ENCODE peak calls at places on chromosomes 16 and 17, in nine cellular contexts. One of them, this sample, is unnamed.

GRCh38 chr16:79784007-79784406 is 183.5 kb upstream of the MAF start:
- DNase-seq in mesenchymal stem cell: peak
- DNase-seq in Calu3: no peak
- DNase-seq in HCEC 1CT: no peak
- DNase-seq in activated CD8-positive, alpha-beta memory T cell treated with anti-CD3 and anti-CD28 coated beads, Interleukin-2, amount 50 U/mL, for 48 hours: no peak
- DNase-seq in HuH-7.5: no peak
- DNase-seq in H4: peak
- DNase-seq in fibroblast of mammary gland: no peak
- DNase-seq in NCI-H1105: no peak
- DNase-seq in this sample: no peak

GRCh38 chr17:31392002-31392855 is 754 bp downstream of the RAB11FIP4 start:
- DNase-seq in mesenchymal stem cell: no peak
- DNase-seq in H4: no peak
- DNase-seq in HCEC 1CT: no peak
- DNase-seq in Calu3: no peak
- DNase-seq in activated CD8-positive, alpha-beta memory T cell treated with anti-CD3 and anti-CD28 coated beads, Interleukin-2, amount 50 U/mL, for 48 hours: peak
- DNase-seq in HuH-7.5: no peak
- DNase-seq in fibroblast of mammary gland: no peak
- DNase-seq in NCI-H1105: no peak
- DNase-seq in this sample: no peak

GRCh38 chr17:73291260-73291801 is 20.5 kb downstream of the CDC42EP4 start:
- DNase-seq in H4: peak
- DNase-seq in fibroblast of mammary gland: peak
- DNase-seq in HuH-7.5: no peak
- DNase-seq in NCI-H1105: no peak
- DNase-seq in Calu3: peak
- DNase-seq in HCEC 1CT: peak
- DNase-seq in activated CD8-positive, alpha-beta memory T cell treated with anti-CD3 and anti-CD28 coated beads, Interleukin-2, amount 50 U/mL, for 48 hours: no peak
- DNase-seq in mesenchymal stem cell: peak
- DNase-seq in this sample: no peak

GRCh38 chr16:88917915-88918627 is 51.6 kb upstream of the PABPN1L start:
- DNase-seq in HCEC 1CT: no peak
- DNase-seq in fibroblast of mammary gland: no peak
- DNase-seq in Calu3: no peak
- DNase-seq in mesenchymal stem cell: no peak
- DNase-seq in NCI-H1105: no peak
- DNase-seq in HuH-7.5: no peak
- DNase-seq in activated CD8-positive, alpha-beta memory T cell treated with anti-CD3 and anti-CD28 coated beads, Interleukin-2, amount 50 U/mL, for 48 hours: no peak
- DNase-seq in H4: no peak
- DNase-seq in this sample: no peak

GRCh38 chr17:75877752-75878173 is 618 bp downstream of the TRIM47 start:
- DNase-seq in fibroblast of mammary gland: peak
- DNase-seq in mesenchymal stem cell: peak
- DNase-seq in HuH-7.5: peak
- DNase-seq in Calu3: peak
- DNase-seq in NCI-H1105: peak
- DNase-seq in H4: peak
- DNase-seq in activated CD8-positive, alpha-beta memory T cell treated with anti-CD3 and anti-CD28 coated beads, Interleukin-2, amount 50 U/mL, for 48 hours: peak
- DNase-seq in HCEC 1CT: peak
- DNase-seq in this sample: peak

GRCh38 chr16:58016841-58017446 is 8.6 kb upstream of the MMP15 start:
- DNase-seq in activated CD8-positive, alpha-beta memory T cell treated with anti-CD3 and anti-CD28 coated beads, Interleukin-2, amount 50 U/mL, for 48 hours: no peak
- DNase-seq in H4: no peak
- DNase-seq in HCEC 1CT: no peak
- DNase-seq in NCI-H1105: no peak
- DNase-seq in fibroblast of mammary gland: no peak
- DNase-seq in mesenchymal stem cell: no peak
- DNase-seq in Calu3: no peak
- DNase-seq in HuH-7.5: no peak
- DNase-seq in this sample: no peak

GRCh38 chr17:66715076-66715675 is 119.7 kb upstream of the CACNG5 start:
- DNase-seq in activated CD8-positive, alpha-beta memory T cell treated with anti-CD3 and anti-CD28 coated beads, Interleukin-2, amount 50 U/mL, for 48 hours: peak
- DNase-seq in mesenchymal stem cell: no peak
- DNase-seq in HuH-7.5: no peak
- DNase-seq in Calu3: no peak
- DNase-seq in H4: no peak
- DNase-seq in NCI-H1105: no peak
- DNase-seq in HCEC 1CT: no peak
- DNase-seq in fibroblast of mammary gland: no peak
- DNase-seq in this sample: no peak

GRCh38 chr17:52681486-52681885 is 523.0 kb upstream of the CA10 start:
- DNase-seq in HCEC 1CT: no peak
- DNase-seq in mesenchymal stem cell: no peak
- DNase-seq in H4: no peak
- DNase-seq in activated CD8-positive, alpha-beta memory T cell treated with anti-CD3 and anti-CD28 coated beads, Interleukin-2, amount 50 U/mL, for 48 hours: no peak
- DNase-seq in Calu3: no peak
- DNase-seq in NCI-H1105: no peak
- DNase-seq in HuH-7.5: no peak
- DNase-seq in fibroblast of mammary gland: no peak
- DNase-seq in this sample: no peak

GRCh38 chr16:19994771-19995170 is 78.9 kb downstream of the GPR139 start:
- DNase-seq in mesenchymal stem cell: no peak
- DNase-seq in HuH-7.5: no peak
- DNase-seq in H4: peak
- DNase-seq in HCEC 1CT: no peak
- DNase-seq in activated CD8-positive, alpha-beta memory T cell treated with anti-CD3 and anti-CD28 coated beads, Interleukin-2, amount 50 U/mL, for 48 hours: no peak
- DNase-seq in NCI-H1105: no peak
- DNase-seq in fibroblast of mammary gland: no peak
- DNase-seq in Calu3: no peak
- DNase-seq in this sample: no peak

GRCh38 chr16:67199808-67200198 is 872 bp downstream of the ELMO3 start:
- DNase-seq in HuH-7.5: no peak
- DNase-seq in H4: no peak
- DNase-seq in fibroblast of mammary gland: no peak
- DNase-seq in mesenchymal stem cell: no peak
- DNase-seq in Calu3: peak
- DNase-seq in NCI-H1105: no peak
- DNase-seq in activated CD8-positive, alpha-beta memory T cell treated with anti-CD3 and anti-CD28 coated beads, Interleukin-2, amount 50 U/mL, for 48 hours: no peak
- DNase-seq in HCEC 1CT: no peak
- DNase-seq in this sample: no peak

GRCh38 chr16:58280146-58280845 is 14.5 kb downstream of the PRSS54 start:
- DNase-seq in NCI-H1105: no peak
- DNase-seq in activated CD8-positive, alpha-beta memory T cell treated with anti-CD3 and anti-CD28 coated beads, Interleukin-2, amount 50 U/mL, for 48 hours: no peak
- DNase-seq in mesenchymal stem cell: no peak
- DNase-seq in Calu3: no peak
- DNase-seq in fibroblast of mammary gland: no peak
- DNase-seq in H4: no peak
- DNase-seq in HuH-7.5: no peak
- DNase-seq in HCEC 1CT: no peak
- DNase-seq in this sample: no peak

GRCh38 chr17:36728030-36728991 is 126.9 kb downstream of the MRM1 start:
- DNase-seq in fibroblast of mammary gland: no peak
- DNase-seq in HCEC 1CT: no peak
- DNase-seq in NCI-H1105: no peak
- DNase-seq in HuH-7.5: no peak
- DNase-seq in mesenchymal stem cell: no peak
- DNase-seq in Calu3: no peak
- DNase-seq in activated CD8-positive, alpha-beta memory T cell treated with anti-CD3 and anti-CD28 coated beads, Interleukin-2, amount 50 U/mL, for 48 hours: no peak
- DNase-seq in H4: no peak
- DNase-seq in this sample: peak

GRCh38 chr17:61065263-61065773 is 334.3 kb upstream of the TBX2 start:
- DNase-seq in NCI-H1105: no peak
- DNase-seq in HuH-7.5: peak
- DNase-seq in mesenchymal stem cell: peak
- DNase-seq in Calu3: no peak
- DNase-seq in activated CD8-positive, alpha-beta memory T cell treated with anti-CD3 and anti-CD28 coated beads, Interleukin-2, amount 50 U/mL, for 48 hours: no peak
- DNase-seq in H4: peak
- DNase-seq in fibroblast of mammary gland: peak
- DNase-seq in HCEC 1CT: peak
- DNase-seq in this sample: no peak

GRCh38 chr17:71634376-71634775 is 486.4 kb upstream of the SOX9 start:
- DNase-seq in H4: no peak
- DNase-seq in HCEC 1CT: no peak
- DNase-seq in mesenchymal stem cell: no peak
- DNase-seq in fibroblast of mammary gland: no peak
- DNase-seq in Calu3: no peak
- DNase-seq in activated CD8-positive, alpha-beta memory T cell treated with anti-CD3 and anti-CD28 coated beads, Interleukin-2, amount 50 U/mL, for 48 hours: no peak
- DNase-seq in NCI-H1105: no peak
- DNase-seq in HuH-7.5: no peak
- DNase-seq in this sample: no peak

GRCh38 chr16:81280393-81280792 is 34.4 kb upstream of the GAN start:
- DNase-seq in activated CD8-positive, alpha-beta memory T cell treated with anti-CD3 and anti-CD28 coated beads, Interleukin-2, amount 50 U/mL, for 48 hours: no peak
- DNase-seq in Calu3: no peak
- DNase-seq in HuH-7.5: no peak
- DNase-seq in fibroblast of mammary gland: no peak
- DNase-seq in NCI-H1105: no peak
- DNase-seq in mesenchymal stem cell: peak
- DNase-seq in HCEC 1CT: peak
- DNase-seq in H4: no peak
- DNase-seq in this sample: no peak

GRCh38 chr16:88764913-88765349 is 20.1 kb downstream of the PIEZO1 start:
- DNase-seq in mesenchymal stem cell: peak
- DNase-seq in HCEC 1CT: no peak
- DNase-seq in H4: no peak
- DNase-seq in fibroblast of mammary gland: no peak
- DNase-seq in Calu3: peak
- DNase-seq in activated CD8-positive, alpha-beta memory T cell treated with anti-CD3 and anti-CD28 coated beads, Interleukin-2, amount 50 U/mL, for 48 hours: no peak
- DNase-seq in HuH-7.5: peak
- DNase-seq in NCI-H1105: no peak
- DNase-seq in this sample: no peak

GRCh38 chr17:42547698-42548069 is 5.0 kb upstream of the HSD17B1 start:
- DNase-seq in H4: no peak
- DNase-seq in HuH-7.5: no peak
- DNase-seq in activated CD8-positive, alpha-beta memory T cell treated with anti-CD3 and anti-CD28 coated beads, Interleukin-2, amount 50 U/mL, for 48 hours: no peak
- DNase-seq in HCEC 1CT: no peak
- DNase-seq in NCI-H1105: no peak
- DNase-seq in Calu3: no peak
- DNase-seq in mesenchymal stem cell: no peak
- DNase-seq in fibroblast of mammary gland: no peak
- DNase-seq in this sample: no peak

GRCh38 chr17:65163990-65164495 is 26.9 kb downstream of the RGS9 start:
- DNase-seq in Calu3: peak
- DNase-seq in NCI-H1105: no peak
- DNase-seq in fibroblast of mammary gland: peak
- DNase-seq in activated CD8-positive, alpha-beta memory T cell treated with anti-CD3 and anti-CD28 coated beads, Interleukin-2, amount 50 U/mL, for 48 hours: peak
- DNase-seq in HCEC 1CT: peak
- DNase-seq in mesenchymal stem cell: peak
- DNase-seq in H4: peak
- DNase-seq in HuH-7.5: no peak
- DNase-seq in this sample: peak

GRCh38 chr16:57277586-57277985 is 6.9 kb downstream of the PLLP start:
- DNase-seq in NCI-H1105: no peak
- DNase-seq in activated CD8-positive, alpha-beta memory T cell treated with anti-CD3 and anti-CD28 coated beads, Interleukin-2, amount 50 U/mL, for 48 hours: no peak
- DNase-seq in fibroblast of mammary gland: peak
- DNase-seq in H4: peak
- DNase-seq in HuH-7.5: no peak
- DNase-seq in HCEC 1CT: peak
- DNase-seq in mesenchymal stem cell: peak
- DNase-seq in Calu3: peak
- DNase-seq in this sample: peak

GRCh38 chr16:27642753-27643152 is 92.8 kb downstream of the KATNIP start:
- DNase-seq in Calu3: peak
- DNase-seq in H4: peak
- DNase-seq in activated CD8-positive, alpha-beta memory T cell treated with anti-CD3 and anti-CD28 coated beads, Interleukin-2, amount 50 U/mL, for 48 hours: no peak
- DNase-seq in NCI-H1105: no peak
- DNase-seq in HuH-7.5: no peak
- DNase-seq in HCEC 1CT: peak
- DNase-seq in mesenchymal stem cell: peak
- DNase-seq in fibroblast of mammary gland: peak
- DNase-seq in this sample: no peak

GRCh38 chr16:12435730-12436129 is 368.0 kb downstream of the CPPED1 start:
- DNase-seq in HuH-7.5: no peak
- DNase-seq in mesenchymal stem cell: no peak
- DNase-seq in HCEC 1CT: no peak
- DNase-seq in NCI-H1105: no peak
- DNase-seq in fibroblast of mammary gland: no peak
- DNase-seq in Calu3: no peak
- DNase-seq in activated CD8-positive, alpha-beta memory T cell treated with anti-CD3 and anti-CD28 coated beads, Interleukin-2, amount 50 U/mL, for 48 hours: no peak
- DNase-seq in H4: no peak
- DNase-seq in this sample: no peak

GRCh38 chr16:66705790-66706505 is 9.4 kb upstream of the CMTM4 start:
- DNase-seq in Calu3: no peak
- DNase-seq in HCEC 1CT: no peak
- DNase-seq in H4: no peak
- DNase-seq in fibroblast of mammary gland: peak
- DNase-seq in activated CD8-positive, alpha-beta memory T cell treated with anti-CD3 and anti-CD28 coated beads, Interleukin-2, amount 50 U/mL, for 48 hours: no peak
- DNase-seq in NCI-H1105: no peak
- DNase-seq in mesenchymal stem cell: peak
- DNase-seq in HuH-7.5: no peak
- DNase-seq in this sample: no peak

GRCh38 chr16:27470567-27471431 is 68.8 kb downstream of the IL21R start:
- DNase-seq in HCEC 1CT: peak
- DNase-seq in NCI-H1105: no peak
- DNase-seq in Calu3: no peak
- DNase-seq in H4: no peak
- DNase-seq in activated CD8-positive, alpha-beta memory T cell treated with anti-CD3 and anti-CD28 coated beads, Interleukin-2, amount 50 U/mL, for 48 hours: no peak
- DNase-seq in mesenchymal stem cell: peak
- DNase-seq in fibroblast of mammary gland: peak
- DNase-seq in HuH-7.5: no peak
- DNase-seq in this sample: no peak

GRCh38 chr17:50209472-50210248 is 8.2 kb upstream of the COL1A1 start:
- DNase-seq in H4: peak
- DNase-seq in mesenchymal stem cell: peak
- DNase-seq in HuH-7.5: no peak
- DNase-seq in HCEC 1CT: peak
- DNase-seq in activated CD8-positive, alpha-beta memory T cell treated with anti-CD3 and anti-CD28 coated beads, Interleukin-2, amount 50 U/mL, for 48 hours: no peak
- DNase-seq in NCI-H1105: no peak
- DNase-seq in fibroblast of mammary gland: peak
- DNase-seq in Calu3: no peak
- DNase-seq in this sample: no peak

GRCh38 chr17:41061969-41062368 is 2.1 kb upstream of the KRTAP2-3 start:
- DNase-seq in Calu3: no peak
- DNase-seq in fibroblast of mammary gland: peak
- DNase-seq in H4: peak
- DNase-seq in mesenchymal stem cell: peak
- DNase-seq in HuH-7.5: no peak
- DNase-seq in activated CD8-positive, alpha-beta memory T cell treated with anti-CD3 and anti-CD28 coated beads, Interleukin-2, amount 50 U/mL, for 48 hours: no peak
- DNase-seq in NCI-H1105: no peak
- DNase-seq in HCEC 1CT: peak
- DNase-seq in this sample: no peak

GRCh38 chr17:1002771-1003555 is 6.0 kb downstream of the TIMM22 start:
- DNase-seq in activated CD8-positive, alpha-beta memory T cell treated with anti-CD3 and anti-CD28 coated beads, Interleukin-2, amount 50 U/mL, for 48 hours: no peak
- DNase-seq in mesenchymal stem cell: peak
- DNase-seq in Calu3: no peak
- DNase-seq in HuH-7.5: no peak
- DNase-seq in H4: no peak
- DNase-seq in HCEC 1CT: no peak
- DNase-seq in fibroblast of mammary gland: peak
- DNase-seq in NCI-H1105: no peak
- DNase-seq in this sample: no peak

GRCh38 chr17:80599546-80600305 is 55.1 kb downstream of the RPTOR start:
- DNase-seq in HCEC 1CT: no peak
- DNase-seq in Calu3: peak
- DNase-seq in mesenchymal stem cell: peak
- DNase-seq in activated CD8-positive, alpha-beta memory T cell treated with anti-CD3 and anti-CD28 coated beads, Interleukin-2, amount 50 U/mL, for 48 hours: peak
- DNase-seq in fibroblast of mammary gland: peak
- DNase-seq in NCI-H1105: no peak
- DNase-seq in HuH-7.5: peak
- DNase-seq in H4: no peak
- DNase-seq in this sample: no peak

GRCh38 chr17:78899361-78900260 is 3.4 kb downstream of the CEP295NL start:
- DNase-seq in activated CD8-positive, alpha-beta memory T cell treated with anti-CD3 and anti-CD28 coated beads, Interleukin-2, amount 50 U/mL, for 48 hours: no peak
- DNase-seq in HuH-7.5: no peak
- DNase-seq in Calu3: peak
- DNase-seq in H4: no peak
- DNase-seq in HCEC 1CT: no peak
- DNase-seq in mesenchymal stem cell: no peak
- DNase-seq in NCI-H1105: no peak
- DNase-seq in fibroblast of mammary gland: no peak
- DNase-seq in this sample: no peak

GRCh38 chr17:81027038-81027437 is 7.9 kb upstream of the BAIAP2 start:
- DNase-seq in mesenchymal stem cell: no peak
- DNase-seq in H4: no peak
- DNase-seq in HuH-7.5: no peak
- DNase-seq in Calu3: no peak
- DNase-seq in fibroblast of mammary gland: no peak
- DNase-seq in activated CD8-positive, alpha-beta memory T cell treated with anti-CD3 and anti-CD28 coated beads, Interleukin-2, amount 50 U/mL, for 48 hours: no peak
- DNase-seq in NCI-H1105: no peak
- DNase-seq in HCEC 1CT: no peak
- DNase-seq in this sample: no peak

This sample was measured in stimulated activated CD4-positive, alpha-beta T cell treated with anti-CD3 and anti-CD28 coated beads, Interleukin-1b, Interleukin-23, amount 100 ng/mL, for 48 hours.